ENCODE peak calls at places on chromosomes 13 and 19, in seven cellular contexts. One of them, this sample, is unnamed.

GRCh38 chr13:44207476-44207875 is 166.1 kb upstream of the SERP2 start:
- DNase-seq in psoas muscle: no peak
- DNase-seq in pancreas: no peak
- DNase-seq in left ventricle myocardium inferior: no peak
- DNase-seq in heart right ventricle: no peak
- DNase-seq in vagina: no peak
- DNase-seq in heart left ventricle: no peak
- DNase-seq in this sample: no peak

GRCh38 chr13:42821437-42821836 is 40.1 kb downstream of the FAM216B start:
- DNase-seq in psoas muscle: no peak
- DNase-seq in pancreas: no peak
- DNase-seq in left ventricle myocardium inferior: no peak
- DNase-seq in heart right ventricle: no peak
- DNase-seq in vagina: no peak
- DNase-seq in heart left ventricle: no peak
- DNase-seq in this sample: no peak

GRCh38 chr19:6034512-6034911 is 56.6 kb upstream of the RANBP3 start:
- DNase-seq in psoas muscle: no peak
- DNase-seq in pancreas: no peak
- DNase-seq in left ventricle myocardium inferior: no peak
- DNase-seq in heart right ventricle: no peak
- DNase-seq in vagina: peak
- DNase-seq in heart left ventricle: no peak
- DNase-seq in this sample: no peak

GRCh38 chr13:110310541-110311491 is 3.7 kb downstream of the COL4A2 start:
- DNase-seq in psoas muscle: no peak
- DNase-seq in pancreas: no peak
- DNase-seq in left ventricle myocardium inferior: no peak
- DNase-seq in heart right ventricle: no peak
- DNase-seq in vagina: no peak
- DNase-seq in heart left ventricle: no peak
- DNase-seq in this sample: no peak

GRCh38 chr19:876089-876488 is 16.6 kb downstream of the CFD start:
- DNase-seq in psoas muscle: no peak
- DNase-seq in pancreas: no peak
- DNase-seq in left ventricle myocardium inferior: no peak
- DNase-seq in heart right ventricle: no peak
- DNase-seq in vagina: no peak
- DNase-seq in heart left ventricle: no peak
- DNase-seq in this sample: no peak

GRCh38 chr19:4700573-4700970 is 23.1 kb downstream of the DPP9 start:
- DNase-seq in psoas muscle: no peak
- DNase-seq in pancreas: no peak
- DNase-seq in left ventricle myocardium inferior: no peak
- DNase-seq in heart right ventricle: no peak
- DNase-seq in vagina: no peak
- DNase-seq in heart left ventricle: no peak
- DNase-seq in this sample: no peak

GRCh38 chr19:39449116-39449797 is 3.9 kb downstream of the SUPT5H start:
- DNase-seq in psoas muscle: no peak
- DNase-seq in pancreas: no peak
- DNase-seq in left ventricle myocardium inferior: no peak
- DNase-seq in heart right ventricle: no peak
- DNase-seq in vagina: no peak
- DNase-seq in heart left ventricle: no peak
- DNase-seq in this sample: no peak

GRCh38 chr19:52507266-52507665 is 20.2 kb upstream of the ZNF808 start:
- DNase-seq in psoas muscle: no peak
- DNase-seq in pancreas: no peak
- DNase-seq in left ventricle myocardium inferior: no peak
- DNase-seq in heart right ventricle: no peak
- DNase-seq in vagina: no peak
- DNase-seq in heart left ventricle: no peak
- DNase-seq in this sample: no peak

GRCh38 chr19:40613669-40614594 is 12.8 kb downstream of the LTBP4 start:
- DNase-seq in psoas muscle: peak
- DNase-seq in pancreas: peak
- DNase-seq in left ventricle myocardium inferior: peak
- DNase-seq in heart right ventricle: peak
- DNase-seq in vagina: no peak
- DNase-seq in heart left ventricle: peak
- DNase-seq in this sample: peak

GRCh38 chr19:10388957-10389356 is 8.6 kb upstream of the TYK2 start:
- DNase-seq in psoas muscle: peak
- DNase-seq in pancreas: peak
- DNase-seq in left ventricle myocardium inferior: peak
- DNase-seq in heart right ventricle: peak
- DNase-seq in vagina: no peak
- DNase-seq in heart left ventricle: peak
- DNase-seq in this sample: peak

GRCh38 chr13:99386495-99386894 is 79.3 kb upstream of the GPR183 start:
- DNase-seq in psoas muscle: no peak
- DNase-seq in pancreas: no peak
- DNase-seq in left ventricle myocardium inferior: no peak
- DNase-seq in heart right ventricle: no peak
- DNase-seq in vagina: no peak
- DNase-seq in heart left ventricle: no peak
- DNase-seq in this sample: no peak

GRCh38 chr13:19267746-19268145 is 86.1 kb upstream of the TUBA3C start:
- DNase-seq in psoas muscle: no peak
- DNase-seq in pancreas: no peak
- DNase-seq in left ventricle myocardium inferior: no peak
- DNase-seq in heart right ventricle: no peak
- DNase-seq in vagina: no peak
- DNase-seq in heart left ventricle: no peak
- DNase-seq in this sample: no peak

GRCh38 chr13:40341501-40341900 is 324.9 kb downstream of the FOXO1 start:
- DNase-seq in psoas muscle: no peak
- DNase-seq in pancreas: no peak
- DNase-seq in left ventricle myocardium inferior: no peak
- DNase-seq in heart right ventricle: no peak
- DNase-seq in vagina: peak
- DNase-seq in heart left ventricle: no peak
- DNase-seq in this sample: no peak

GRCh38 chr13:114249062-114249461 is 14.4 kb downstream of the CDC16 start:
- DNase-seq in psoas muscle: no peak
- DNase-seq in pancreas: no peak
- DNase-seq in left ventricle myocardium inferior: no peak
- DNase-seq in heart right ventricle: no peak
- DNase-seq in vagina: no peak
- DNase-seq in heart left ventricle: no peak
- DNase-seq in this sample: no peak

GRCh38 chr13:113155201-113155600 is 3.2 kb upstream of the PROZ start:
- DNase-seq in psoas muscle: no peak
- DNase-seq in pancreas: no peak
- DNase-seq in left ventricle myocardium inferior: no peak
- DNase-seq in heart right ventricle: no peak
- DNase-seq in vagina: peak
- DNase-seq in heart left ventricle: no peak
- DNase-seq in this sample: no peak

GRCh38 chr19:56098731-56099577 is 22.1 kb downstream of the ZNF787 start:
- DNase-seq in psoas muscle: no peak
- DNase-seq in pancreas: no peak
- DNase-seq in left ventricle myocardium inferior: no peak
- DNase-seq in heart right ventricle: no peak
- DNase-seq in vagina: no peak
- DNase-seq in heart left ventricle: no peak
- DNase-seq in this sample: no peak

GRCh38 chr13:60273971-60274370 is 110.2 kb upstream of the DIAPH3 start:
- DNase-seq in psoas muscle: no peak
- DNase-seq in pancreas: no peak
- DNase-seq in left ventricle myocardium inferior: no peak
- DNase-seq in heart right ventricle: no peak
- DNase-seq in vagina: no peak
- DNase-seq in heart left ventricle: no peak
- DNase-seq in this sample: no peak

GRCh38 chr13:60267498-60268202 is 103.9 kb upstream of the DIAPH3 start:
- DNase-seq in psoas muscle: no peak
- DNase-seq in pancreas: peak
- DNase-seq in left ventricle myocardium inferior: no peak
- DNase-seq in heart right ventricle: no peak
- DNase-seq in vagina: no peak
- DNase-seq in heart left ventricle: no peak
- DNase-seq in this sample: no peak

GRCh38 chr13:60265566-60265965 is 101.8 kb upstream of the DIAPH3 start:
- DNase-seq in psoas muscle: no peak
- DNase-seq in pancreas: no peak
- DNase-seq in left ventricle myocardium inferior: no peak
- DNase-seq in heart right ventricle: no peak
- DNase-seq in vagina: no peak
- DNase-seq in heart left ventricle: no peak
- DNase-seq in this sample: no peak

DNA sequence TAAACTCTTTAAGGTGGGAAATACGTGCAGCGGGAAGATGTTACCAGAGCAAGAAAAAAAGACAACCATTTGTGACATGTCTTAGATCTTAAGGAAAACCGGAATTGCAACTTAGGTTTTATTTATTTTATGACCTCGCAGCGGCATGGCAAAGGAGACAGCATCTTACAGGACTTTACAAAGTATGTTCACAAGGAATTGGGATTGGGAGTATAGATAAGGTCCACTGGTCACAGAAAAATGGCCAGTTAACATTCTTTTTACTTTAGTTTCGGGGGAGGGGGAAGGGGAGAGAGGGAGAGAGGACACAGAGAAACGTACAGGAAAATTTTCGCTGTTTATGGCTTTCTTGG is 104.5 kb upstream of the DIAPH3 start:
- DNase-seq in psoas muscle: no peak
- DNase-seq in pancreas: no peak
- DNase-seq in left ventricle myocardium inferior: no peak
- DNase-seq in heart right ventricle: no peak
- DNase-seq in vagina: no peak
- DNase-seq in heart left ventricle: no peak
- DNase-seq in this sample: no peak
- H3K4me3 ChIP-seq in psoas muscle: peak
- H3K4me3 ChIP-seq in pancreas: peak
- H3K4me3 ChIP-seq in left ventricle myocardium inferior: peak
- H3K4me3 ChIP-seq in heart right ventricle: peak
- H3K4me3 ChIP-seq in vagina: peak
- H3K4me3 ChIP-seq in heart left ventricle: no peak
- H3K4me3 ChIP-seq in this sample: no peak

DNA sequence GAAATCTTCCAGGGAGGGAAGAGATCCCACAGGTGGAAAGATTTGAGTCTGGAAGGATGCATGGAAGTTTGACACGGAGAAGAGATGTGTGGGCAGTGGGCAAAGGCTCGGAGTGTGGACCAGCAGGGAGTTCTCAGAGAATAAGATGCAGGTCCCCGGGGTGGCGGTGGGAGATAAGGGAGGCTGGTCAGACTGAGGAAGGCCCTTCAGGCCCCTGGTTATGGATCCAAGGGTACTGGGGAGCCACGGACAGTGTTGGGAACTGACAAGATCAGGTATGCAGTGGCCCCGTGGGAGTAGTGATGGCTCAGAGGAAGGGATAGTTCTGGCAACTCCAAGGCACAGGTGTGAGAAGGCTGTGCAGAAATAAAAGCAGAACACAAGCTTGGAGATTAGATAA is 2.5 kb downstream of the CAMSAP3 start:
- DNase-seq in psoas muscle: no peak
- DNase-seq in pancreas: peak
- DNase-seq in left ventricle myocardium inferior: no peak
- DNase-seq in heart right ventricle: no peak
- DNase-seq in vagina: no peak
- DNase-seq in heart left ventricle: no peak
- DNase-seq in this sample: no peak
- H3K4me3 ChIP-seq in psoas muscle: no peak
- H3K4me3 ChIP-seq in pancreas: no peak
- H3K4me3 ChIP-seq in left ventricle myocardium inferior: no peak
- H3K4me3 ChIP-seq in heart right ventricle: no peak
- H3K4me3 ChIP-seq in vagina: no peak
- H3K4me3 ChIP-seq in heart left ventricle: no peak
- H3K4me3 ChIP-seq in this sample: no peak

DNA sequence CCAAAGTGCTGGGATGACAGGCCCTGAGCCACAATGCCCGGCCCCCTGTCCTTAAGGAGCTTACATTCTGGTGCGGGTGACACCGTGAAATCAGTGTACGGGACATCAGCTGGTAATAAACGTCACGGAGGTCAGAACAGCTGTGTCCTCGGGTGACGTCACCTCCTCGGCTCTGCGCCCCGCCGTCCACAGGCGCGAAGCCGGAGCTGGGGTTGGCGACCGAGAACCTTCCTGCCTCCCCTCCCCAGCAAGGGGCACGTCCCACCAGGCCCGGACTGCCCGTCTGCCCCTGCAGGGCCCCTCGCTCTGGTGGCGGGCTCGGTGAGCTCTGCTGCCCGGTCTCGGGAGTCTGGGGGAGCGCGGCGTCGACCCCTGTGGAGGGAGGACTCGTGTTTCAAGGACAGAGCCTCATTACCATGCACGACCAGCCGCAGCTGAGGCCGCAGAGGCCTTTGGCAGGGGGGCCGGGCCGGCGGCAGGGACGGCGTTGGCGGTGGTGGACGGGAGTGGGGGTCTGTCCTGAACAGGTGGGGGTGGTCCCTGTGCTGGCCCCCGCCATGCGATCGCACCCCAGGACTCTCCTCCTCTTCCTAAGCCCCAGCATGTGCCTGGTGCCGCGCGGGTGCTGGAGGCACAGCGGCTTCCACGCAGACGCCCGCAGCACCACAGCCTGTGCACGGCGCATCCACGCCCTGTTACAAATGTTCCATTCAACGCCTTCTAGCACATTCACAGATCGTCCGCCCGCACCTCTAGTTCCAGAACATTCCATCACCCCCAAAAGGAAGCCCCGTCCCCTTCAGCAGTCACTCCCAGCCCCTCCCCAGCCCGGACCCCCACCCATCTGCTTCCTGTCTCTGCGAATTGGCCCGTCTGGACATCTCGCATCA is 5.4 kb downstream of the LINGO3 start:
- DNase-seq in psoas muscle: peak
- DNase-seq in pancreas: peak
- DNase-seq in left ventricle myocardium inferior: peak
- DNase-seq in heart right ventricle: peak
- DNase-seq in vagina: no peak
- DNase-seq in heart left ventricle: peak
- DNase-seq in this sample: no peak
- H3K4me3 ChIP-seq in psoas muscle: peak
- H3K4me3 ChIP-seq in pancreas: no peak
- H3K4me3 ChIP-seq in left ventricle myocardium inferior: peak
- H3K4me3 ChIP-seq in heart right ventricle: peak
- H3K4me3 ChIP-seq in vagina: no peak
- H3K4me3 ChIP-seq in heart left ventricle: no peak
- H3K4me3 ChIP-seq in this sample: no peak

GRCh38 chr19:48715681-48716171 is 3.8 kb downstream of the MAMSTR start:
- DNase-seq in psoas muscle: no peak
- DNase-seq in pancreas: peak
- DNase-seq in left ventricle myocardium inferior: no peak
- DNase-seq in heart right ventricle: no peak
- DNase-seq in vagina: no peak
- DNase-seq in heart left ventricle: no peak
- DNase-seq in this sample: no peak
- H3K4me3 ChIP-seq in psoas muscle: peak
- H3K4me3 ChIP-seq in pancreas: no peak
- H3K4me3 ChIP-seq in left ventricle myocardium inferior: peak
- H3K4me3 ChIP-seq in heart right ventricle: peak
- H3K4me3 ChIP-seq in vagina: peak
- H3K4me3 ChIP-seq in heart left ventricle: no peak
- H3K4me3 ChIP-seq in this sample: no peak